ENCODE peak calls at places on chromosomes 4 and X, in eight cellular contexts. D, Z, U, O, I, R, Q and J are unnamed samples.

GRCh38 chrX:103107836-103108235 is 14.9 kb upstream of the NXF3 start:
- DNase-seq in U (no peak), R (peak; percentile 62), O (no peak), Z (peak; percentile 30), D (no peak), Q (no peak), I (no peak), J (no peak)

GRCh38 chr4:183354213-183354612 is 32.0 kb upstream of the CLDN24 start:
- DNase-seq in Z (no peak), I (no peak), Q (no peak), O (no peak), D (no peak), R (no peak), U (peak; percentile 17), J (no peak)

GRCh38 chrX:8639949-8640348 is 92.0 kb downstream of the ANOS1 start:
- DNase-seq in O (no peak), U (no peak), I (peak; percentile 9), D (no peak), Z (no peak), Q (no peak), R (no peak), J (no peak)

GRCh38 chr4:38145033-38145673 is 185.0 kb downstream of the PTTG2 start:
- DNase-seq in D (no peak), I (no peak), O (no peak), Z (no peak), R (no peak), U (no peak), Q (no peak), J (no peak)

GRCh38 chr4:85126991-85127591 is 160.6 kb upstream of the WDFY3 start:
- DNase-seq in Q (no peak), D (no peak), U (no peak), Z (no peak), I (no peak), O (no peak), R (no peak), J (no peak)

GRCh38 chr4:59094505-59094904 is 1984.3 kb upstream of the IGFBP7 start:
- DNase-seq in Q (no peak), R (no peak), Z (no peak), D (no peak), U (no peak), I (peak; percentile 56), O (no peak), J (no peak)

GRCh38 chr4:81454498-81454897 is 17.2 kb downstream of the RASGEF1B start:
- DNase-seq in D (no peak), I (no peak), R (no peak), U (no peak), Z (no peak), O (peak; percentile 54), Q (no peak), J (no peak)

GRCh38 chr4:55297346-55297745 is 48.7 kb upstream of the SRD5A3 start:
- DNase-seq in Z (no peak), Q (no peak), D (no peak), O (no peak), R (no peak), I (no peak), U (no peak), J (peak; percentile 73)

GRCh38 chrX:120560405-120560841 is 339 bp downstream of the CUL4B start:
- DNase-seq in I (no peak), U (peak; percentile 20), O (peak; percentile 27), Q (peak; percentile 0), D (no peak), Z (peak; percentile 40), R (peak; percentile 50), J (no peak)

GRCh38 chr4:103786014-103786413 is 66.2 kb upstream of the TACR3 start:
- DNase-seq in O (no peak), D (no peak), R (peak; percentile 26), U (no peak), Q (no peak), Z (no peak), I (peak; percentile 91), J (no peak)

GRCh38 chrX:1026263-1027015 is 186.0 kb downstream of the CRLF2 start:
- DNase-seq in R (no peak), Q (no peak), D (no peak), U (no peak), I (no peak), Z (no peak), O (no peak), J (no peak)